ENCODE peak calls at places on chromosome 9, in six cellular contexts. B is Kasumi-1; L is body of pancreas; A is EH; R is activated naive CD4-positive, alpha-beta T cell treated with Interleukin-2 at 50 U/mL for 16 hours; Q is effector memory CD4-positive, alpha-beta T cell. X is an unnamed sample.

GRCh38 chr9:113719919-113720318 is 156.2 kb upstream of the ZNF618 start:
- DNase-seq in L (no peak), R (no peak), A (no peak), B (no peak), Q (no peak), X (no peak)

GRCh38 chr9:100466828-100467220 is 6.1 kb upstream of the TMEFF1 start:
- DNase-seq in B (no peak), A (no peak), Q (no peak), L (no peak), R (no peak), X (no peak)

GRCh38 chr9:123036886-123037540 is 3.5 kb downstream of the GPR21 start:
- DNase-seq in R (no peak), L (no peak), Q (no peak), B (no peak), A (peak), X (no peak)

GRCh38 chr9:131633491-131634031 is 88.2 kb downstream of the PRRT1B start:
- DNase-seq in R (no peak), Q (no peak), B (no peak), L (no peak), A (no peak), X (no peak)

GRCh38 chr9:80699551-80699998 is 989.8 kb downstream of the TLE1 start:
- DNase-seq in R (no peak), L (no peak), A (no peak), Q (no peak), B (no peak), X (no peak)

GRCh38 chr9:26210338-26210851 is 532.2 kb upstream of the TUSC1 start:
- DNase-seq in B (no peak), L (no peak), A (peak), R (no peak), Q (no peak), X (no peak)

GRCh38 chr9:4810565-4810964 is 17.8 kb downstream of the RCL1 start:
- DNase-seq in A (no peak), B (no peak), Q (no peak), R (no peak), L (no peak), X (no peak)

GRCh38 chr9:85016389-85016997 is 347.0 kb downstream of the NTRK2 start:
- DNase-seq in R (no peak), B (no peak), Q (no peak), A (no peak), L (peak), X (no peak)

GRCh38 chr9:91036826-91037510 is 235.3 kb downstream of the SYK start:
- DNase-seq in A (peak), Q (peak), L (peak), R (peak), B (peak), X (no peak)

GRCh38 chr9:14221558-14221957 is 92.4 kb downstream of the NFIB start:
- DNase-seq in R (no peak), Q (no peak), L (no peak), A (peak), B (no peak), X (no peak)

GRCh38 chr9:85262333-85262732 is 479.4 kb downstream of the AGTPBP1 start:
- DNase-seq in B (peak), R (no peak), A (peak), Q (no peak), L (no peak), X (no peak)

GRCh38 chr9:96441798-96442445 is 8.0 kb upstream of the HABP4 start:
- DNase-seq in Q (no peak), L (peak), R (no peak), A (peak), B (peak), X (no peak)

GRCh38 chr9:137405677-137406081 is 17.3 kb downstream of the EXD3 start:
- DNase-seq in A (no peak), L (no peak), R (no peak), B (no peak), Q (no peak), X (no peak)

GRCh38 chr9:119020284-119020683 is 349.0 kb downstream of the BRINP1 start:
- DNase-seq in B (no peak), A (no peak), L (peak), Q (no peak), R (no peak), X (no peak)

GRCh38 chr9:133492061-133493021 is 13.4 kb upstream of the SLC2A6 start:
- DNase-seq in R (no peak), A (peak), B (no peak), L (no peak), Q (no peak), X (no peak)

GRCh38 chr9:32991895-32992595 is 9.4 kb downstream of the APTX start:
- DNase-seq in Q (no peak), L (peak), B (no peak), A (no peak), R (no peak), X (no peak)

GRCh38 chr9:113903514-113904077 is 27.5 kb downstream of the ZNF618 start:
- DNase-seq in L (no peak), Q (no peak), B (no peak), A (no peak), R (no peak), X (no peak)

GRCh38 chr9:7780261-7780988 is 19.2 kb downstream of the DMAC1 start:
- DNase-seq in Q (no peak), B (no peak), L (no peak), R (no peak), A (peak), X (no peak)

GRCh38 chr9:33229359-33230120 is 10.4 kb upstream of the SPINK4 start:
- DNase-seq in R (no peak), Q (no peak), A (no peak), L (peak), B (no peak), X (no peak)

GRCh38 chr9:87585456-87585855 is 87.8 kb downstream of the DAPK1 start:
- DNase-seq in L (no peak), B (no peak), A (no peak), Q (no peak), R (no peak), X (no peak)

GRCh38 chr9:122389195-122389594 is 18.4 kb downstream of the PTGS1 start:
- DNase-seq in Q (no peak), A (no peak), L (no peak), R (no peak), B (no peak), X (no peak)

GRCh38 chr9:98172604-98173003 is 19.8 kb downstream of the CORO2A start:
- DNase-seq in A (peak), Q (no peak), R (no peak), L (no peak), B (no peak), X (no peak)

GRCh38 chr9:38423939-38424843 is at the start of gene IGFBPL1:
- DNase-seq in R (no peak), A (peak), L (no peak), Q (no peak), B (no peak), X (peak)

GRCh38 chr9:113949206-113950078 is 73.3 kb downstream of the ZNF618 start:
- DNase-seq in B (no peak), Q (no peak), A (no peak), L (no peak), R (no peak), X (no peak)

GRCh38 chr9:19174127-19174921 is 47.0 kb upstream of the PLIN2 start:
- DNase-seq in A (peak), L (peak), R (peak), B (peak), Q (no peak), X (peak)

GRCh38 chr9:20148416-20148815 is 359.6 kb upstream of the SLC24A2 start:
- DNase-seq in A (no peak), B (no peak), L (no peak), Q (no peak), R (no peak), X (no peak)

GRCh38 chr9:3521961-3522360 is 3.8 kb downstream of the RFX3 start:
- DNase-seq in Q (no peak), L (no peak), B (no peak), A (no peak), R (no peak), X (no peak)

GRCh38 chr9:88801214-88801796 is 190.0 kb upstream of the S1PR3 start:
- DNase-seq in L (no peak), B (no peak), A (no peak), R (no peak), Q (no peak), X (no peak)